ENCODE peak calls at places on chromosomes 3 and 15, in eight cellular contexts. One of them, this sample, is unnamed.

GRCh38 chr15:83108266-83109219 is 1.1 kb downstream of the TM6SF1 start:
- DNase-seq in EH: peak
- DNase-seq in stimulated activated CD8-positive, alpha-beta memory T cell treated with anti-CD3 and anti-CD28 coated beads, Interleukin-2, amount 100 ng/mL, for 48 hours: peak
- DNase-seq in ovary: no peak
- DNase-seq in stimulated activated CD4-positive, alpha-beta T cell treated with anti-CD3 and anti-CD28 coated beads, Interleukin-1b, Interleukin-23, amount 100 ng/mL, for 48 hours: no peak
- DNase-seq in BJ: no peak
- DNase-seq in retina: no peak
- DNase-seq in AML-193: peak
- DNase-seq in this sample: no peak

GRCh38 chr15:51641490-51642135 is 19.0 kb upstream of the DMXL2 start:
- DNase-seq in AML-193: peak
- DNase-seq in BJ: no peak
- DNase-seq in retina: no peak
- DNase-seq in EH: no peak
- DNase-seq in stimulated activated CD4-positive, alpha-beta T cell treated with anti-CD3 and anti-CD28 coated beads, Interleukin-1b, Interleukin-23, amount 100 ng/mL, for 48 hours: no peak
- DNase-seq in ovary: no peak
- DNase-seq in stimulated activated CD8-positive, alpha-beta memory T cell treated with anti-CD3 and anti-CD28 coated beads, Interleukin-2, amount 100 ng/mL, for 48 hours: no peak
- DNase-seq in this sample: no peak

GRCh38 chr3:60582285-60582684 is 669.0 kb downstream of the FHIT start:
- DNase-seq in stimulated activated CD4-positive, alpha-beta T cell treated with anti-CD3 and anti-CD28 coated beads, Interleukin-1b, Interleukin-23, amount 100 ng/mL, for 48 hours: no peak
- DNase-seq in stimulated activated CD8-positive, alpha-beta memory T cell treated with anti-CD3 and anti-CD28 coated beads, Interleukin-2, amount 100 ng/mL, for 48 hours: no peak
- DNase-seq in retina: no peak
- DNase-seq in BJ: no peak
- DNase-seq in EH: peak
- DNase-seq in AML-193: peak
- DNase-seq in ovary: no peak
- DNase-seq in this sample: no peak

GRCh38 chr3:130814691-130815472 is 68.3 kb upstream of the PIK3R4 start:
- DNase-seq in stimulated activated CD4-positive, alpha-beta T cell treated with anti-CD3 and anti-CD28 coated beads, Interleukin-1b, Interleukin-23, amount 100 ng/mL, for 48 hours: no peak
- DNase-seq in ovary: no peak
- DNase-seq in retina: no peak
- DNase-seq in stimulated activated CD8-positive, alpha-beta memory T cell treated with anti-CD3 and anti-CD28 coated beads, Interleukin-2, amount 100 ng/mL, for 48 hours: no peak
- DNase-seq in AML-193: no peak
- DNase-seq in BJ: no peak
- DNase-seq in EH: no peak
- DNase-seq in this sample: no peak

GRCh38 chr3:32818431-32819085 is 761 bp downstream of the TRIM71 start:
- DNase-seq in EH: no peak
- DNase-seq in stimulated activated CD4-positive, alpha-beta T cell treated with anti-CD3 and anti-CD28 coated beads, Interleukin-1b, Interleukin-23, amount 100 ng/mL, for 48 hours: no peak
- DNase-seq in BJ: no peak
- DNase-seq in AML-193: no peak
- DNase-seq in ovary: no peak
- DNase-seq in retina: no peak
- DNase-seq in stimulated activated CD8-positive, alpha-beta memory T cell treated with anti-CD3 and anti-CD28 coated beads, Interleukin-2, amount 100 ng/mL, for 48 hours: no peak
- DNase-seq in this sample: no peak

GRCh38 chr3:111068574-111068973 is 3.0 kb upstream of the NECTIN3 start:
- DNase-seq in stimulated activated CD8-positive, alpha-beta memory T cell treated with anti-CD3 and anti-CD28 coated beads, Interleukin-2, amount 100 ng/mL, for 48 hours: no peak
- DNase-seq in EH: no peak
- DNase-seq in stimulated activated CD4-positive, alpha-beta T cell treated with anti-CD3 and anti-CD28 coated beads, Interleukin-1b, Interleukin-23, amount 100 ng/mL, for 48 hours: no peak
- DNase-seq in retina: peak
- DNase-seq in ovary: no peak
- DNase-seq in BJ: no peak
- DNase-seq in AML-193: no peak
- DNase-seq in this sample: no peak

GRCh38 chr3:186054481-186055399 is 54.1 kb downstream of the ETV5 start:
- DNase-seq in BJ: no peak
- DNase-seq in stimulated activated CD8-positive, alpha-beta memory T cell treated with anti-CD3 and anti-CD28 coated beads, Interleukin-2, amount 100 ng/mL, for 48 hours: no peak
- DNase-seq in retina: peak
- DNase-seq in ovary: no peak
- DNase-seq in EH: peak
- DNase-seq in AML-193: no peak
- DNase-seq in stimulated activated CD4-positive, alpha-beta T cell treated with anti-CD3 and anti-CD28 coated beads, Interleukin-1b, Interleukin-23, amount 100 ng/mL, for 48 hours: no peak
- DNase-seq in this sample: no peak

GRCh38 chr15:75114796-75115195 is 86.9 kb upstream of the C15orf39 start:
- DNase-seq in AML-193: no peak
- DNase-seq in stimulated activated CD4-positive, alpha-beta T cell treated with anti-CD3 and anti-CD28 coated beads, Interleukin-1b, Interleukin-23, amount 100 ng/mL, for 48 hours: no peak
- DNase-seq in stimulated activated CD8-positive, alpha-beta memory T cell treated with anti-CD3 and anti-CD28 coated beads, Interleukin-2, amount 100 ng/mL, for 48 hours: no peak
- DNase-seq in BJ: no peak
- DNase-seq in ovary: no peak
- DNase-seq in retina: no peak
- DNase-seq in EH: no peak
- DNase-seq in this sample: no peak

GRCh38 chr3:73665317-73665716 is 40.6 kb upstream of the PDZRN3 start:
- DNase-seq in retina: no peak
- DNase-seq in AML-193: no peak
- DNase-seq in ovary: no peak
- DNase-seq in stimulated activated CD8-positive, alpha-beta memory T cell treated with anti-CD3 and anti-CD28 coated beads, Interleukin-2, amount 100 ng/mL, for 48 hours: no peak
- DNase-seq in stimulated activated CD4-positive, alpha-beta T cell treated with anti-CD3 and anti-CD28 coated beads, Interleukin-1b, Interleukin-23, amount 100 ng/mL, for 48 hours: no peak
- DNase-seq in BJ: no peak
- DNase-seq in EH: no peak
- DNase-seq in this sample: no peak

GRCh38 chr15:22949074-22949547 is 31.1 kb downstream of the CYFIP1 start:
- DNase-seq in ovary: peak
- DNase-seq in retina: peak
- DNase-seq in BJ: peak
- DNase-seq in EH: peak
- DNase-seq in stimulated activated CD4-positive, alpha-beta T cell treated with anti-CD3 and anti-CD28 coated beads, Interleukin-1b, Interleukin-23, amount 100 ng/mL, for 48 hours: no peak
- DNase-seq in stimulated activated CD8-positive, alpha-beta memory T cell treated with anti-CD3 and anti-CD28 coated beads, Interleukin-2, amount 100 ng/mL, for 48 hours: no peak
- DNase-seq in AML-193: no peak
- DNase-seq in this sample: no peak

This sample was measured in GM04503.